ENCODE peak calls at places on chromosomes 6 and 20, in four cellular contexts. T is A549, I is IMR-90, E is K562. G is an unnamed sample.

GRCh38 chr20:34627458-34627857 is 49.4 kb downstream of the PIGU start:
- DNase-seq in T (no peak), I (no peak), E (peak), G (no peak)

GRCh38 chr6:24929255-24929654 is 6.5 kb downstream of the RIPOR2 start:
- DNase-seq in T (no peak), I (no peak), E (no peak), G (no peak)

GRCh38 chr6:6998194-6998569 is 109.6 kb upstream of the RREB1 start:
- DNase-seq in T (no peak), I (no peak), E (no peak), G (no peak)

GRCh38 chr20:58719258-58719657 is 26.7 kb downstream of the NPEPL1 start:
- DNase-seq in T (no peak), I (no peak), E (no peak), G (no peak)

GRCh38 chr20:62642666-62643520 is 590 bp downstream of the SLCO4A1 start:
- DNase-seq in T (no peak), I (peak), E (peak), G (no peak)

GRCh38 chr6:125985522-125985921 is 818 bp upstream of the TRMT11 start:
- DNase-seq in T (no peak), I (no peak), E (no peak), G (peak)

GRCh38 chr6:111478749-111479148 is 4.3 kb downstream of the REV3L start:
- DNase-seq in T (no peak), I (peak), E (peak), G (peak)

GRCh38 chr6:32814145-32814544 is 2.7 kb downstream of the HLA-DOB start:
- DNase-seq in T (no peak), I (no peak), E (no peak), G (no peak)

GRCh38 chr20:63951398-63952209 is 4.6 kb downstream of the UCKL1 start:
- DNase-seq in T (no peak), I (no peak), E (no peak), G (no peak)

GRCh38 chr20:61631770-61632169 is 379.7 kb downstream of the CDH4 start:
- DNase-seq in T (no peak), I (no peak), E (peak), G (no peak)

GRCh38 chr6:125095501-125096301 is 57.9 kb upstream of the TPD52L1 start:
- DNase-seq in T (no peak), I (peak), E (no peak), G (no peak)

GRCh38 chr6:107361568-107362270 is 97.6 kb downstream of the PDSS2 start:
- DNase-seq in T (no peak), I (peak), E (no peak), G (peak)

GRCh38 chr20:53829706-53830521 is 236.3 kb upstream of the ZNF217 start:
- DNase-seq in T (no peak), I (peak), E (peak), G (peak)

GRCh38 chr20:10789386-10789785 is 115.6 kb upstream of the JAG1 start:
- DNase-seq in T (no peak), I (no peak), E (no peak), G (no peak)

GRCh38 chr6:124131259-124131658 is 327.6 kb downstream of the NKAIN2 start:
- DNase-seq in T (no peak), I (no peak), E (no peak), G (peak)

GRCh38 chr6:20946037-20946436 is 411.8 kb downstream of the CDKAL1 start:
- DNase-seq in T (no peak), I (peak), E (peak), G (peak)

GRCh38 chr6:33091957-33092356 is 16.2 kb downstream of the HLA-DPB1 start:
- DNase-seq in T (no peak), I (no peak), E (peak), G (peak)

GRCh38 chr6:44932651-44933091 is 395.5 kb upstream of the RUNX2 start:
- DNase-seq in T (no peak), I (no peak), E (no peak), G (no peak)

GRCh38 chr20:840503-840857 is 7.0 kb downstream of the FAM110A start:
- DNase-seq in T (no peak), I (no peak), E (no peak), G (no peak)

GRCh38 chr6:81465859-81466258 is 286.6 kb downstream of the TENT5A start:
- DNase-seq in T (no peak), I (peak), E (no peak), G (peak)

GRCh38 chr6:39083111-39083702 is 31.8 kb downstream of the SAYSD1 start:
- DNase-seq in T (no peak), I (no peak), E (no peak), G (no peak)

GRCh38 chr20:57159193-57159851 is 107.1 kb downstream of the BMP7 start:
- DNase-seq in T (no peak), I (no peak), E (no peak), G (no peak)

GRCh38 chr20:38905375-38905774 is 20.8 kb upstream of the FAM83D start:
- DNase-seq in T (no peak), I (no peak), E (no peak), G (no peak)

GRCh38 chr6:138963531-138963930 is 24.5 kb downstream of the REPS1 start:
- DNase-seq in T (no peak), I (no peak), E (no peak), G (no peak)

GRCh38 chr6:118708055-118708454 is 56.7 kb upstream of the CEP85L start:
- DNase-seq in T (no peak), I (peak), E (peak), G (no peak)

GRCh38 chr6:5679696-5680494 is 326.8 kb downstream of the NRN1 start:
- DNase-seq in T (no peak), I (no peak), E (no peak), G (no peak)

GRCh38 chr6:156791261-156791850 is 14.2 kb downstream of the ARID1B start:
- DNase-seq in T (no peak), I (peak), E (peak), G (peak)

GRCh38 chr6:166419268-166419667 is 36.5 kb upstream of the MPC1 start:
- DNase-seq in T (no peak), I (peak), E (no peak), G (no peak)

GRCh38 chr20:1299522-1299921 is 29.4 kb downstream of the SDCBP2 start:
- DNase-seq in T (peak), I (no peak), E (peak), G (no peak)

GRCh38 chr20:63167918-63168520 is 47.9 kb downstream of the YTHDF1 start:
- DNase-seq in T (no peak), I (no peak), E (no peak), G (no peak)

GRCh38 chr6:120735641-120736040 is 598.6 kb downstream of the TBC1D32 start:
- DNase-seq in T (no peak), I (no peak), E (no peak), G (no peak)

GRCh38 chr6:6631526-6632276 is 43.2 kb downstream of the LY86 start:
- DNase-seq in T (no peak), I (no peak), E (no peak), G (no peak)

GRCh38 chr6:84422380-84422968 is 195.0 kb upstream of the CEP162 start:
- DNase-seq in T (peak), I (peak), E (peak), G (peak)

GRCh38 chr6:148239777-148240462 is 102.7 kb upstream of the SASH1 start:
- DNase-seq in T (no peak), I (no peak), E (no peak), G (no peak)

DNA sequence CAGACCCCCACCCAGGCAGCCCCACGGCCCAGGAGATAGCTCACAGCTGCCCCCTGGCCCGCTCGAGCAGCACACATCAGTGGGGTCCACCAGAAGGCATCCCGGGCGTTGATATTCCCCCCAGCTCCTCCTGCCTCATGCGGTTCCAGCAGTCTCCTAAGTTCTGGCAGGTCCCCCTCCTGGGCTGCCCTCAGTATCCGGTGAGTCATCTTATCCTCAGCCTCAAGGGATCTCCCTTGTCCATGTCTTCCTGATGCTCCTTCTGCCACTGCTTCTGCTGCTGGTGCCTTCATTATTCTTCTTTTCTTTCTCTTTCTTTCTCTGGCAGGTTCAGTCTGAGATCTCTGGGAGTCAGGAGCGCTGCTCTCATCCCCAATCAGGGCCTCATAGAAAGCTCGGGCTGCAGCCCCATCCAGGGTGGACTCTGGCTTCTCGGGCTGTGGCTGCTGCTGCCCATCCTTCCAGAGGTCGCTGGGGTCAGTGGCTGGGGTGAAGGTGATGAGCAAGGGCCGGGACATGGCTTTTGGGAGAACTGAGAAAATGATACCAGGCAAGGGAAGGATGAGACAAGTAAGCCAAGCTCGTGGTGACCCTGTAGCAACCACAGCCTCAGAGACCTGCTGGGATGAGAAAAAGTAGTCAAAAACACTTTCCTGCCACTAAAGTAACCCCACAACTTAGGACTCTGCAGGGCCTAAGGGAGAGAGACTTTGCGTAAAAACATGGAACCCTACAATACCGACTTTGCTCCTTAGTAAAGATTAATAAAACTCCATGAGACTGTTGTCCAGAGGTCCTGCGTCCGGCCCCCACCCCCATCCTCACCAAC is 622 bp downstream of the GPANK1 start:
- DNase-seq in T (no peak), I (peak), E (peak), G (no peak)
- TF ChIP-seq MAZ in T (no peak), I (peak), E (no peak), G (no peak)

GRCh38 chr20:4677846-4678245 is 43.9 kb upstream of the PRND start:
- DNase-seq in T (no peak), I (no peak), E (no peak), G (no peak)

GRCh38 chr20:4673371-4674001 is 48.2 kb upstream of the PRND start:
- DNase-seq in T (no peak), I (no peak), E (peak), G (no peak)

GRCh38 chr20:4671015-4671414 is 50.7 kb upstream of the PRND start:
- DNase-seq in T (no peak), I (no peak), E (no peak), G (no peak)

GRCh38 chr20:4672948-4673347 is 48.8 kb upstream of the PRND start:
- DNase-seq in T (no peak), I (no peak), E (no peak), G (no peak)

DNA sequence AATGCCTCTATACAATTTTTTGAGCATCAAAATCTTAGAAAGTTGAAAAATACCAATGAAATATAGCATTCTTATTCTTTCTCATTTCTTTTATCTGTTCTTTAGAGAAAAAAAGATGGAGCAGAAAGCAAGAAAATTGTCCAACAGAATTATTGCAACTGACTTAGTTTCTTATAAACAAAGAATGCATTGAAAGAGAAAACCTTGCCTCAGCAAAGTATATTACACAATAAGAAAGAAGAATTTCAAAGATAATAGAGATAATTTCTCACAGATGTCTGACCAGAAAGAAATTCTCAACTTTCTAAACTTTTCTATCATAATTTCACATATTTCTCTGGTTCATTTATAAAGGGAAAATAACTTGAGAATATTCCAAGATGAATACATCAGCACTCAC is 47.0 kb upstream of the PRND start:
- DNase-seq in T (no peak), I (no peak), E (no peak), G (no peak)
- TF ChIP-seq MAZ in T (no peak), I (no peak), E (no peak), G (no peak)

DNA sequence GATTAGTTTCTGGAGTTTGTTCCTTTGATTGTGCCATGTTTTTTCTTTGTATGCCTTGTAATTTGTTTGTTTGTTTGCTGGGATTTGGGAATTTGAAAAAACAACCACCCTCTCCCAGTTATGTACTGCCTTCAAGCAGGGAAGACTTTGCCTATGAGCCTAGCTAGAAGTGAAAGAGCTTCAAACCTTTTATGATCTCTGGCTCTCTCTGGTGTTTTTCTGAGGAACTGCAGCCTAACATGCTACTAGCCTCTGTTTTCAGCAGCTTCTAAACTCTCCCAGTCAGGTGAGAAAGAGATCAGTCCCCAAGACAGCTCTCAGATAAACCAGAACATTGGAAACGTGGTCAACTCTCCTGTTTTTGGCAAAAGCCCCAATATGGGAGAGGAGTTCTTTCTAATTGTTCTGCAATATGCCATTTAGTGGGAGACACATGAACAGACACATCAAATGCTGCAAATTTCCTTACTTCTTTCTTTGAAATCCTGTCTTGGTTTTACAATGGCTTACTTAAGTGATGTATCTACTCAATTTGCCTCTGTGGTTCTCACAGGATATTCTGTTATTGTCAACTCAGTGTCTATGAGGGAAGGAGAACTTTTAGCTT is 58.9 kb upstream of the SERINC1 start:
- DNase-seq in T (peak), I (peak), E (peak), G (peak)
- TF ChIP-seq MAZ in T (no peak), I (no peak), E (no peak), G (no peak)

GRCh38 chr6:151705994-151706733 is 101.3 kb upstream of the ESR1 start:
- DNase-seq in T (no peak), I (no peak), E (no peak), G (no peak)

GRCh38 chr6:151702851-151703629 is 104.4 kb upstream of the ESR1 start:
- DNase-seq in T (no peak), I (no peak), E (no peak), G (no peak)

GRCh38 chr6:151701820-151702562 is 105.5 kb upstream of the ESR1 start:
- DNase-seq in T (no peak), I (no peak), E (no peak), G (no peak)

GRCh38 chr6:151699719-151700118 is 107.8 kb upstream of the ESR1 start:
- DNase-seq in T (no peak), I (no peak), E (no peak), G (no peak)

GRCh38 chr6:151704383-151704782 is 103.1 kb upstream of the ESR1 start:
- DNase-seq in T (no peak), I (no peak), E (no peak), G (no peak)
- TF ChIP-seq MAZ in T (no peak), I (no peak), E (no peak), G (no peak)

GRCh38 chr20:19212524-19213502 is at the start of gene SLC24A3:
- DNase-seq in T (peak), I (no peak), E (no peak), G (peak)
- TF ChIP-seq MAZ in T (no peak), I (no peak), E (no peak), G (no peak)